ENCODE peak calls at places on chromosomes 4 and X, in five cellular contexts. F is IMR-90, V is bronchial epithelial cell, X is AG04449, I is thyroid gland. D is an unnamed sample.

GRCh38 chrX:39809326-39809725 is 288.4 kb downstream of the BCOR start:
- DNase-seq in F (peak), V (peak), X (no peak), I (no peak), D (no peak)

GRCh38 chr4:37715889-37716402 is 29.8 kb upstream of the RELL1 start:
- DNase-seq in X (no peak), F (peak), V (peak), I (no peak), D (no peak)

GRCh38 chrX:28491941-28492340 is 95.3 kb upstream of the IL1RAPL1 start:
- DNase-seq in F (no peak), I (no peak), V (peak), X (no peak), D (no peak)

GRCh38 chrX:96771500-96771899 is 86.9 kb downstream of the DIAPH2 start:
- DNase-seq in F (no peak), I (no peak), V (no peak), X (no peak), D (no peak)

GRCh38 chr4:74365761-74366160 is 816 bp downstream of the EREG start:
- DNase-seq in I (peak), V (no peak), F (no peak), X (no peak), D (no peak)

GRCh38 chrX:117743469-117744251 is 372.9 kb downstream of the KLHL13 start:
- DNase-seq in F (peak), V (peak), X (no peak), I (no peak), D (no peak)

GRCh38 chrX:1412551-1413161 is 20.7 kb upstream of the SLC25A6 start:
- DNase-seq in V (no peak), X (no peak), I (no peak), F (no peak), D (no peak)

GRCh38 chr4:81421346-81422218 is 50.1 kb downstream of the RASGEF1B start:
- DNase-seq in I (no peak), X (no peak), F (peak), V (peak), D (no peak)

GRCh38 chr4:173264960-173265281 is 69.2 kb downstream of the HMGB2 start:
- DNase-seq in I (no peak), X (no peak), V (no peak), F (no peak), D (no peak)

GRCh38 chr4:142550955-142551354 is 295.1 kb downstream of the INPP4B start:
- DNase-seq in V (no peak), I (no peak), F (no peak), X (no peak), D (no peak)

GRCh38 chr4:178941975-178942374 is 1499.7 kb upstream of the AGA start:
- DNase-seq in X (no peak), F (no peak), I (no peak), V (no peak), D (no peak)

GRCh38 chrX:47499291-47499690 is 16.3 kb upstream of the ZNF41 start:
- DNase-seq in V (no peak), F (no peak), X (no peak), I (no peak), D (no peak)

GRCh38 chrX:119983494-119983893 is 39.9 kb upstream of the NKAP start:
- DNase-seq in F (no peak), V (no peak), X (no peak), I (no peak), D (no peak)

GRCh38 chr4:7985072-7985471 is 45.4 kb upstream of the AFAP1 start:
- DNase-seq in X (no peak), F (no peak), V (no peak), I (no peak), D (no peak)

GRCh38 chrX:150352581-150352980 is 10.5 kb upstream of the MAMLD1 start:
- DNase-seq in F (peak), V (no peak), X (no peak), I (no peak), D (no peak)

GRCh38 chrX:150767475-150768131 is 74.4 kb downstream of the MTMR1 start:
- DNase-seq in V (peak), I (peak), F (peak), X (peak), D (peak)

GRCh38 chrX:107710617-107711391 is 64.8 kb downstream of the TSC22D3 start:
- DNase-seq in X (peak), V (peak), I (no peak), F (peak), D (peak)

GRCh38 chrX:318739-319578 is at the start of gene GTPBP6:
- DNase-seq in X (peak), V (peak), I (peak), F (peak), D (peak)

GRCh38 chr4:7861440-7861881 is 78.2 kb downstream of the AFAP1 start:
- DNase-seq in F (peak), V (peak), I (no peak), X (peak), D (peak)

GRCh38 chrX:115560211-115560977 is 580 bp upstream of the PLS3 start:
- DNase-seq in I (peak), F (peak), X (no peak), V (peak), D (no peak)

GRCh38 chrX:110310896-110311295 is 7.0 kb downstream of the AMMECR1 start:
- DNase-seq in F (no peak), V (peak), I (no peak), X (no peak), D (no peak)

GRCh38 chr4:575281-576141 is 584 bp downstream of the TMEM271 start:
- DNase-seq in F (peak), X (no peak), I (peak), V (peak), D (peak)

GRCh38 chrX:41629539-41629938 is 59.2 kb upstream of the GPR34 start:
- DNase-seq in V (no peak), X (no peak), F (no peak), I (no peak), D (no peak)

GRCh38 chr4:189773909-189774308 is 166.8 kb upstream of the FRG1 start:
- DNase-seq in X (peak), V (peak), F (peak), I (no peak), D (no peak)

GRCh38 chrX:57595381-57595811 is 3.6 kb downstream of the ZXDB start:
- DNase-seq in V (peak), X (peak), F (peak), I (no peak), D (peak)

DNA sequence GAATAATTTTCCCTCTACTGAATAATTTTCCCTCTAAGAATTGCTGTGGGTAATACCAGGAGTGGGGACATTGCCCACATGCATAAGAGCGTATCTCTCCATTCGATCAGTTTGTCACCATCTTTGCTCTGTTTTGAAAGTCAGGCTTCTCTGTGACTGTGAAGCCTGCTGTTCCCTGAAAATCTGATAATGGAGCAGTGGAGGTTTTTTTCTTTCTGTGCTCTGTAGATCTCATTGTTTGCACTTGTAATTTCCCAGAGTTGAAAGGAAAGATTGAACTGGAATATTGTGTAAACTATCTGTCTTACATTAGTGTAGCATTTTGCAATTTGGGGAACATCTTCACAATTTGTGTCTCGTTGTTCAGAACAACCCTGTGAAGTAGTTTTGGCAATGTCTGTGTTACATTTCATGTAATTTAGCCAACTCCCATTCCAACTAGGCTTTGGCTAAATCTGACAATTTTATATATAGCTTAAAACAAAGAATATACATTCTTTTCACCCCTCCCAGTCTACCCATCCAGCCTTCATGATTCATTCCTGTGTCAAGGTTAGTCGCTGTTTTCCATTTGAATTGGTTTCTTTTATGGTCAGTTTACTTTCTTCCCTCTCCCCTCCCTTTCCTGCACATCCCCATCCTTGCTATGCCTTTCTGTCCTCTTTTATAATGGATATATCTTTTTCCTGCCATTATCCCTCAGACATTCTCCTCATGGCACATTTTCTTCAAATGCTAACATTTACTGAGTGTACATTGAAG is 4.5 kb downstream of the ZXDB start:
- DNase-seq in V (no peak), F (no peak), I (no peak), X (no peak), D (no peak)
- H3K4me3 ChIP-seq in V (peak), F (peak), I (no peak), X (peak), D (peak)

GRCh38 chrX:69144854-69145253 is 20.4 kb downstream of the PJA1 start:
- DNase-seq in V (no peak), F (no peak), I (no peak), X (no peak), D (no peak)

GRCh38 chrX:69145714-69146113 is 19.5 kb downstream of the PJA1 start:
- DNase-seq in I (no peak), F (no peak), X (no peak), V (no peak), D (no peak)

GRCh38 chrX:69149466-69150293 is 15.6 kb downstream of the PJA1 start:
- DNase-seq in I (no peak), X (no peak), V (no peak), F (no peak), D (no peak)

GRCh38 chrX:69145281-69145680 is 20.0 kb downstream of the PJA1 start:
- DNase-seq in I (no peak), F (no peak), X (no peak), V (no peak), D (no peak)

DNA sequence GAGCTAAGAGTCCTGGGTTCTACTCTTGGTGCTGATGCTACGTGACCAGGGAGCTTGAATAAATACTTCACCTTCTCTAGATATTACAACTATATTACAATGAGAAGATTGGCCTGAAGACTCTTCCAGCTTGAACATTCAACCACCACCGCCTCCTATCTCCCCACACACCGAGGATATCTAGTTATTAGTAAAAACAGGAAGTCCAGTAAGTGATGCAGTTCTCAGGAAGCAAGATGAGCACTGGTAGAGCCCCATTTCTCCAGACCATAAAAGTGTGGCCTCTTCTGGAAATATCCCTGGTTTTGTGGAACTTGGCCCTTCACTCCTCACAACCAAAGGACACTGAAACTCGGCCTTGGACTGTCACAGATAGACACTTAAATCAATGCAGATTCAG is 18.5 kb downstream of the PJA1 start:
- DNase-seq in I (no peak), V (no peak), X (no peak), F (no peak), D (no peak)
- TF ChIP-seq CTCF in I (no peak), V (no peak), X (no peak), F (no peak), D (no peak)

GRCh38 chrX:155026420-155026726 is 271 bp upstream of the FUNDC2 start:
- DNase-seq in F (no peak), V (no peak), I (no peak), X (no peak), D (no peak)

GRCh38 chrX:155023907-155024833 is 1.6 kb upstream of the F8 start:
- DNase-seq in F (no peak), X (no peak), V (no peak), I (no peak), D (no peak)

GRCh38 chrX:155022587-155022986 is at the start of gene F8:
- DNase-seq in I (no peak), F (no peak), V (no peak), X (no peak), D (no peak)

DNA sequence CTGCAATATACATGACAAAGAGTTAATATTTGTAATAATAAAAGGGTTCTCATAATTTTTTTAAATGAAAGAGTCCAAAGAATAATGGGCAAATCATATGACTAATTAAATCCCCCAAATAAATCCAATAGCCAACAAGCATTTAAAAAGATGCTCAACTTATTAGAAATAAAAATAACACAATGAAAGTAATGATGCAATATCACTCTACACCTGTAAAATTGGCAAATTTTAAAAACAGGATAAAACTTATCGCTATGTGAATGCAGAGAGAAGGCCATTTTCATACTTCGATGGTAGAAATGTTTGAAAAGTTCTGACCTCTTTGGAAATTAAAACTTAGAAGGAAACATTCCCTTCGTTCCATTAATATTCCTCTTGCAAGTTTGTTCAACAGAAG is 1.9 kb downstream of the F8 start:
- DNase-seq in F (no peak), V (no peak), X (no peak), I (no peak), D (no peak)
- H3K4me3 ChIP-seq in F (no peak), V (no peak), X (no peak), I (no peak), D (no peak)

GRCh38 chr4:84677093-84677492 is 94.2 kb downstream of the CDS1 start:
- DNase-seq in I (no peak), V (no peak), X (no peak), F (no peak), D (no peak)
- TF ChIP-seq CTCF in I (no peak), V (no peak), X (no peak), F (no peak), D (no peak)

DNA sequence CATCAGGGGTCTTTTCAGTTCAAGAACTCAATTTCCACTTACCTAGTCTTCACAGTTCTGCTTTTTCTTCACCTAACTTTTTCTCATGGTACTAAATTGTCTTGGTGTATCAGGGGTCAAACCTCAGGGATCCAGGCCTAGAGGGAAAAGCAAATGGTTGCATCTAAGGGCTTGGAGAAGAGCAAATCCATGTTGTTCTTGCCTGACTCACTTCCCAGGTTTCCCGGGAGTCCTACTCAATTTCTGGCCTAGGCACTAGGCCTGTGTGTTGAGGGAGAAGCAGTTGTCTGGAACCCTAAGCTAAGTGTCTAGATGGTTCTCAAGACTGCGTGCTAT is 191.9 kb upstream of the STK26 start:
- DNase-seq in X (no peak), V (no peak), F (peak), I (no peak), D (no peak)
- H3K4me3 ChIP-seq in X (no peak), V (no peak), F (peak), I (no peak), D (no peak)

D was measured in AG09309.